ENCODE peak calls at places on chromosomes 5 and 9, in eight cellular contexts. G, S, I, Q, X, M, K and H are unnamed samples.

GRCh38 chr9:121770415-121771273 is 119.2 kb downstream of the DAB2IP start:
- DNase-seq in I (no peak), S (no peak), M (no peak), Q (no peak), G (no peak), K (no peak), X (no peak), H (no peak)

GRCh38 chr9:7536310-7536939 is 263.2 kb downstream of the DMAC1 start:
- DNase-seq in M (peak), Q (peak), K (peak), G (peak), S (peak), I (peak), X (peak), H (peak)

GRCh38 chr5:107617052-107617451 is 53.7 kb downstream of the EFNA5 start:
- DNase-seq in I (no peak), S (no peak), X (no peak), G (no peak), M (no peak), K (no peak), Q (no peak), H (no peak)

GRCh38 chr5:164562271-164562856 is 1056.9 kb downstream of the MAT2B start:
- DNase-seq in G (no peak), I (no peak), K (no peak), X (peak), S (no peak), M (no peak), Q (no peak), H (no peak)

GRCh38 chr5:137078171-137078665 is 420.9 kb downstream of the SPOCK1 start:
- DNase-seq in I (peak), Q (no peak), G (no peak), S (no peak), M (no peak), X (peak), K (no peak), H (no peak)

GRCh38 chr5:1840741-1841521 is 39.7 kb downstream of the NDUFS6 start:
- DNase-seq in Q (no peak), X (no peak), G (no peak), M (peak), K (no peak), S (peak), I (no peak), H (no peak)

GRCh38 chr5:140547508-140548299 is at the start of gene EIF4EBP3:
- DNase-seq in K (peak), I (peak), M (peak), G (peak), Q (peak), S (peak), X (peak), H (peak)

GRCh38 chr9:111804636-111805035 is 9.9 kb upstream of the SHOC1 start:
- DNase-seq in Q (no peak), S (no peak), M (no peak), G (no peak), X (no peak), K (no peak), I (no peak), H (no peak)

GRCh38 chr5:143119301-143119769 is 284.2 kb downstream of the NR3C1 start:
- DNase-seq in X (no peak), M (no peak), K (no peak), S (no peak), Q (no peak), I (no peak), G (no peak), H (no peak)

GRCh38 chr9:17503196-17503595 is 75.7 kb upstream of the SH3GL2 start:
- DNase-seq in G (no peak), S (no peak), K (no peak), Q (no peak), X (no peak), M (no peak), I (no peak), H (no peak)

GRCh38 chr9:99998266-99998665 is 91.8 kb downstream of the STX17 start:
- DNase-seq in K (no peak), M (no peak), I (no peak), X (no peak), G (no peak), Q (no peak), S (no peak), H (no peak)

GRCh38 chr5:150080696-150081435 is 5.5 kb downstream of the CSF1R start:
- DNase-seq in X (no peak), K (no peak), I (no peak), S (no peak), M (no peak), G (no peak), Q (no peak), H (no peak)

GRCh38 chr5:137370511-137371071 is 128.5 kb downstream of the SPOCK1 start:
- DNase-seq in M (no peak), S (no peak), K (no peak), X (no peak), I (no peak), Q (no peak), G (no peak), H (no peak)

GRCh38 chr9:27473135-27473534 is 51.0 kb upstream of the IFNK start:
- DNase-seq in I (no peak), K (no peak), X (peak), S (no peak), Q (no peak), G (no peak), M (no peak), H (no peak)

GRCh38 chr9:77016111-77016525 is 3.3 kb upstream of the FOXB2 start:
- DNase-seq in Q (no peak), I (no peak), M (peak), G (no peak), K (no peak), S (peak), X (no peak), H (peak)

GRCh38 chr5:158414780-158415179 is 555.8 kb upstream of the CLINT1 start:
- DNase-seq in G (no peak), I (no peak), K (no peak), S (no peak), M (no peak), X (no peak), Q (no peak), H (no peak)

GRCh38 chr9:124040935-124041816 is 29.6 kb downstream of the LHX2 start:
- DNase-seq in I (no peak), M (no peak), K (no peak), G (no peak), Q (peak), X (peak), S (peak), H (peak)

GRCh38 chr9:134204991-134205578 is 40.7 kb upstream of the RNU6ATAC start:
- DNase-seq in X (no peak), I (no peak), S (no peak), M (no peak), Q (no peak), G (no peak), K (no peak), H (no peak)

GRCh38 chr5:15601853-15602252 is 101.9 kb downstream of the FBXL7 start:
- DNase-seq in G (no peak), X (no peak), K (no peak), I (no peak), S (no peak), M (no peak), Q (no peak), H (no peak)

GRCh38 chr5:3512291-3512690 is 83.3 kb upstream of the IRX1 start:
- DNase-seq in M (no peak), G (no peak), X (no peak), S (no peak), K (no peak), Q (no peak), I (no peak), H (no peak)

GRCh38 chr9:137193771-137194170 is 5.3 kb downstream of the SSNA1 start:
- DNase-seq in I (no peak), X (no peak), Q (no peak), M (no peak), G (no peak), K (no peak), S (no peak), H (no peak)

GRCh38 chr9:107174441-107174840 is 108.6 kb upstream of the RAD23B start:
- DNase-seq in G (no peak), K (no peak), Q (peak), I (no peak), M (no peak), S (no peak), X (no peak), H (no peak)

GRCh38 chr5:10469253-10470030 is 27.8 kb downstream of the ROPN1L start:
- DNase-seq in I (no peak), M (no peak), G (no peak), Q (no peak), X (no peak), S (no peak), K (no peak), H (no peak)

GRCh38 chr9:134294228-134295071 is 31.8 kb upstream of the RXRA start:
- DNase-seq in I (no peak), X (no peak), G (no peak), M (no peak), S (no peak), Q (no peak), K (no peak), H (no peak)

GRCh38 chr9:117783828-117784227 is 79.6 kb downstream of the TLR4 start:
- DNase-seq in K (no peak), X (no peak), M (no peak), S (no peak), Q (peak), G (no peak), I (no peak), H (no peak)

GRCh38 chr9:73807956-73808355 is 656.3 kb downstream of the ANXA1 start:
- DNase-seq in I (no peak), Q (no peak), M (no peak), K (no peak), S (no peak), X (no peak), G (no peak), H (no peak)